ENCODE peak calls at places on chromosomes 6 and 20, in ten cellular contexts. One of them, this sample, is unnamed.

GRCh38 chr6:57261896-57262295 is 39.8 kb upstream of the RAB23 start:
- DNase-seq in lower lobe of right lung: no peak
- DNase-seq in psoas muscle: no peak
- DNase-seq in GM06990: no peak
- DNase-seq in Caco-2: no peak
- DNase-seq in mucosa of descending colon: no peak
- DNase-seq in dorsolateral prefrontal cortex: no peak
- DNase-seq in D721Med: no peak
- DNase-seq in GM20000: no peak
- DNase-seq in progenitor cell of endocrine pancreas: no peak
- DNase-seq in this sample: no peak

GRCh38 chr20:32360333-32360634 is 2.2 kb downstream of the ASXL1 start:
- DNase-seq in lower lobe of right lung: no peak
- DNase-seq in psoas muscle: no peak
- DNase-seq in GM06990: no peak
- DNase-seq in Caco-2: no peak
- DNase-seq in mucosa of descending colon: no peak
- DNase-seq in dorsolateral prefrontal cortex: no peak
- DNase-seq in D721Med: no peak
- DNase-seq in GM20000: no peak
- DNase-seq in progenitor cell of endocrine pancreas: no peak
- DNase-seq in this sample: no peak

GRCh38 chr6:10205120-10205519 is 209.8 kb downstream of the TFAP2A start:
- DNase-seq in lower lobe of right lung: no peak
- DNase-seq in psoas muscle: no peak
- DNase-seq in GM06990: no peak
- DNase-seq in Caco-2: no peak
- DNase-seq in mucosa of descending colon: no peak
- DNase-seq in dorsolateral prefrontal cortex: no peak
- DNase-seq in D721Med: no peak
- DNase-seq in GM20000: no peak
- DNase-seq in progenitor cell of endocrine pancreas: no peak
- DNase-seq in this sample: no peak

GRCh38 chr6:41489284-41489851 is 56.8 kb upstream of the FOXP4 start:
- DNase-seq in lower lobe of right lung: no peak
- DNase-seq in psoas muscle: no peak
- DNase-seq in GM06990: no peak
- DNase-seq in Caco-2: no peak
- DNase-seq in mucosa of descending colon: no peak
- DNase-seq in dorsolateral prefrontal cortex: no peak
- DNase-seq in D721Med: no peak
- DNase-seq in GM20000: no peak
- DNase-seq in progenitor cell of endocrine pancreas: no peak
- DNase-seq in this sample: no peak

GRCh38 chr6:130993292-130993765 is 69.7 kb downstream of the EPB41L2 start:
- DNase-seq in lower lobe of right lung: no peak
- DNase-seq in psoas muscle: peak; percentile 23
- DNase-seq in GM06990: no peak
- DNase-seq in Caco-2: no peak
- DNase-seq in mucosa of descending colon: peak; percentile 76
- DNase-seq in dorsolateral prefrontal cortex: no peak
- DNase-seq in D721Med: no peak
- DNase-seq in GM20000: no peak
- DNase-seq in progenitor cell of endocrine pancreas: no peak
- DNase-seq in this sample: no peak

GRCh38 chr6:85078071-85078470 is 313.7 kb upstream of the TBX18 start:
- DNase-seq in lower lobe of right lung: no peak
- DNase-seq in psoas muscle: no peak
- DNase-seq in GM06990: no peak
- DNase-seq in Caco-2: no peak
- DNase-seq in mucosa of descending colon: no peak
- DNase-seq in dorsolateral prefrontal cortex: no peak
- DNase-seq in D721Med: no peak
- DNase-seq in GM20000: no peak
- DNase-seq in progenitor cell of endocrine pancreas: no peak
- DNase-seq in this sample: no peak

GRCh38 chr6:52284131-52284459 is 447 bp downstream of the MCM3 start:
- DNase-seq in lower lobe of right lung: peak; percentile 70
- DNase-seq in psoas muscle: no peak
- DNase-seq in GM06990: no peak
- DNase-seq in Caco-2: peak; percentile 78
- DNase-seq in mucosa of descending colon: peak; percentile 74
- DNase-seq in dorsolateral prefrontal cortex: peak; percentile 52
- DNase-seq in D721Med: no peak
- DNase-seq in GM20000: peak; percentile 16
- DNase-seq in progenitor cell of endocrine pancreas: peak; percentile 37
- DNase-seq in this sample: no peak

GRCh38 chr20:36307412-36308317 is 1.5 kb downstream of the DLGAP4 start:
- DNase-seq in lower lobe of right lung: no peak
- DNase-seq in psoas muscle: no peak
- DNase-seq in GM06990: no peak
- DNase-seq in Caco-2: no peak
- DNase-seq in mucosa of descending colon: no peak
- DNase-seq in dorsolateral prefrontal cortex: no peak
- DNase-seq in D721Med: no peak
- DNase-seq in GM20000: peak; percentile 21
- DNase-seq in progenitor cell of endocrine pancreas: no peak
- DNase-seq in this sample: no peak

GRCh38 chr20:9609892-9610502 is 95.6 kb downstream of the LAMP5 start:
- DNase-seq in lower lobe of right lung: no peak
- DNase-seq in psoas muscle: no peak
- DNase-seq in GM06990: peak; percentile 18
- DNase-seq in Caco-2: peak; percentile 16
- DNase-seq in mucosa of descending colon: peak; percentile 79
- DNase-seq in dorsolateral prefrontal cortex: peak; percentile 70
- DNase-seq in D721Med: no peak
- DNase-seq in GM20000: peak; percentile 36
- DNase-seq in progenitor cell of endocrine pancreas: peak; percentile 43
- DNase-seq in this sample: no peak

GRCh38 chr6:3260296-3260695 is 1.5 kb downstream of the PSMG4 start:
- DNase-seq in lower lobe of right lung: no peak
- DNase-seq in psoas muscle: no peak
- DNase-seq in GM06990: no peak
- DNase-seq in Caco-2: no peak
- DNase-seq in mucosa of descending colon: no peak
- DNase-seq in dorsolateral prefrontal cortex: no peak
- DNase-seq in D721Med: no peak
- DNase-seq in GM20000: no peak
- DNase-seq in progenitor cell of endocrine pancreas: no peak
- DNase-seq in this sample: no peak

GRCh38 chr6:139037490-139037889 is 8.9 kb downstream of the ABRACL start:
- DNase-seq in lower lobe of right lung: no peak
- DNase-seq in psoas muscle: no peak
- DNase-seq in GM06990: no peak
- DNase-seq in Caco-2: no peak
- DNase-seq in mucosa of descending colon: no peak
- DNase-seq in dorsolateral prefrontal cortex: no peak
- DNase-seq in D721Med: no peak
- DNase-seq in GM20000: no peak
- DNase-seq in progenitor cell of endocrine pancreas: no peak
- DNase-seq in this sample: no peak

GRCh38 chr20:36094497-36094896 is 60.0 kb upstream of the EPB41L1 start:
- DNase-seq in lower lobe of right lung: no peak
- DNase-seq in psoas muscle: no peak
- DNase-seq in GM06990: no peak
- DNase-seq in Caco-2: no peak
- DNase-seq in mucosa of descending colon: no peak
- DNase-seq in dorsolateral prefrontal cortex: no peak
- DNase-seq in D721Med: no peak
- DNase-seq in GM20000: no peak
- DNase-seq in progenitor cell of endocrine pancreas: no peak
- DNase-seq in this sample: no peak

GRCh38 chr6:112903361-112903760 is 556.2 kb downstream of the RFPL4B start:
- DNase-seq in lower lobe of right lung: no peak
- DNase-seq in psoas muscle: no peak
- DNase-seq in GM06990: no peak
- DNase-seq in Caco-2: no peak
- DNase-seq in mucosa of descending colon: no peak
- DNase-seq in dorsolateral prefrontal cortex: no peak
- DNase-seq in D721Med: no peak
- DNase-seq in GM20000: no peak
- DNase-seq in progenitor cell of endocrine pancreas: no peak
- DNase-seq in this sample: no peak

GRCh38 chr6:169285165-169285564 is 31.5 kb upstream of the THBS2 start:
- DNase-seq in lower lobe of right lung: no peak
- DNase-seq in psoas muscle: no peak
- DNase-seq in GM06990: no peak
- DNase-seq in Caco-2: no peak
- DNase-seq in mucosa of descending colon: no peak
- DNase-seq in dorsolateral prefrontal cortex: no peak
- DNase-seq in D721Med: no peak
- DNase-seq in GM20000: no peak
- DNase-seq in progenitor cell of endocrine pancreas: no peak
- DNase-seq in this sample: no peak

GRCh38 chr6:166032366-166033171 is 135.1 kb downstream of the TBXT start:
- DNase-seq in lower lobe of right lung: no peak
- DNase-seq in psoas muscle: peak; percentile 60
- DNase-seq in GM06990: no peak
- DNase-seq in Caco-2: peak; percentile 7
- DNase-seq in mucosa of descending colon: peak; percentile 23
- DNase-seq in dorsolateral prefrontal cortex: no peak
- DNase-seq in D721Med: no peak
- DNase-seq in GM20000: no peak
- DNase-seq in progenitor cell of endocrine pancreas: no peak
- DNase-seq in this sample: no peak
- TF ChIP-seq CTCF in lower lobe of right lung: no peak
- TF ChIP-seq CTCF in psoas muscle: no peak
- TF ChIP-seq CTCF in GM06990: peak; percentile 20
- TF ChIP-seq CTCF in Caco-2: no peak
- TF ChIP-seq CTCF in mucosa of descending colon: no peak
- TF ChIP-seq CTCF in dorsolateral prefrontal cortex: no peak
- TF ChIP-seq CTCF in D721Med: no peak
- TF ChIP-seq CTCF in GM20000: no peak
- TF ChIP-seq CTCF in progenitor cell of endocrine pancreas: no peak
- TF ChIP-seq CTCF in this sample: peak; percentile 50

GRCh38 chr20:38242848-38243449 is 17.6 kb downstream of the KIAA1755 start:
- DNase-seq in lower lobe of right lung: no peak
- DNase-seq in psoas muscle: no peak
- DNase-seq in GM06990: no peak
- DNase-seq in Caco-2: peak; percentile 77
- DNase-seq in mucosa of descending colon: no peak
- DNase-seq in dorsolateral prefrontal cortex: no peak
- DNase-seq in D721Med: no peak
- DNase-seq in GM20000: no peak
- DNase-seq in progenitor cell of endocrine pancreas: no peak
- DNase-seq in this sample: peak; percentile 5
- TF ChIP-seq CTCF in lower lobe of right lung: peak; percentile 22
- TF ChIP-seq CTCF in psoas muscle: no peak
- TF ChIP-seq CTCF in GM06990: peak; percentile 45
- TF ChIP-seq CTCF in Caco-2: peak; percentile 70
- TF ChIP-seq CTCF in mucosa of descending colon: peak; percentile 8
- TF ChIP-seq CTCF in dorsolateral prefrontal cortex: no peak
- TF ChIP-seq CTCF in D721Med: peak; percentile 26
- TF ChIP-seq CTCF in GM20000: no peak
- TF ChIP-seq CTCF in progenitor cell of endocrine pancreas: peak; percentile 51
- TF ChIP-seq CTCF in this sample: peak; percentile 74

GRCh38 chr20:62143976-62144825 is 632 bp downstream of the SS18L1 start:
- DNase-seq in lower lobe of right lung: peak; percentile 76
- DNase-seq in psoas muscle: peak; percentile 67
- DNase-seq in GM06990: peak; percentile 69
- DNase-seq in Caco-2: peak; percentile 80
- DNase-seq in mucosa of descending colon: peak; percentile 67
- DNase-seq in dorsolateral prefrontal cortex: no peak
- DNase-seq in D721Med: peak; percentile 51
- DNase-seq in GM20000: peak; percentile 84
- DNase-seq in progenitor cell of endocrine pancreas: no peak
- DNase-seq in this sample: no peak

GRCh38 chr20:62142252-62143117 is 709 bp downstream of the PSMA7 start:
- DNase-seq in lower lobe of right lung: no peak
- DNase-seq in psoas muscle: peak; percentile 44
- DNase-seq in GM06990: peak; percentile 35
- DNase-seq in Caco-2: peak; percentile 63
- DNase-seq in mucosa of descending colon: peak; percentile 36
- DNase-seq in dorsolateral prefrontal cortex: no peak
- DNase-seq in D721Med: no peak
- DNase-seq in GM20000: no peak
- DNase-seq in progenitor cell of endocrine pancreas: no peak
- DNase-seq in this sample: no peak

GRCh38 chr20:62145688-62146018 is 2.1 kb downstream of the SS18L1 start:
- DNase-seq in lower lobe of right lung: no peak
- DNase-seq in psoas muscle: no peak
- DNase-seq in GM06990: no peak
- DNase-seq in Caco-2: no peak
- DNase-seq in mucosa of descending colon: no peak
- DNase-seq in dorsolateral prefrontal cortex: no peak
- DNase-seq in D721Med: no peak
- DNase-seq in GM20000: no peak
- DNase-seq in progenitor cell of endocrine pancreas: no peak
- DNase-seq in this sample: no peak

GRCh38 chr20:62141397-62142251 is 1.6 kb downstream of the PSMA7 start:
- DNase-seq in lower lobe of right lung: no peak
- DNase-seq in psoas muscle: no peak
- DNase-seq in GM06990: no peak
- DNase-seq in Caco-2: peak; percentile 58
- DNase-seq in mucosa of descending colon: peak; percentile 39
- DNase-seq in dorsolateral prefrontal cortex: no peak
- DNase-seq in D721Med: no peak
- DNase-seq in GM20000: no peak
- DNase-seq in progenitor cell of endocrine pancreas: no peak
- DNase-seq in this sample: no peak

GRCh38 chr20:62143118-62143975 is at the start of the genes PSMA7 and SS18L1:
- DNase-seq in lower lobe of right lung: peak; percentile 92
- DNase-seq in psoas muscle: peak; percentile 91
- DNase-seq in GM06990: peak; percentile 93
- DNase-seq in Caco-2: peak; percentile 98
- DNase-seq in mucosa of descending colon: peak; percentile 85
- DNase-seq in dorsolateral prefrontal cortex: peak; percentile 66
- DNase-seq in D721Med: peak; percentile 82
- DNase-seq in GM20000: peak; percentile 98
- DNase-seq in progenitor cell of endocrine pancreas: peak; percentile 78
- DNase-seq in this sample: peak; percentile 92
- TF ChIP-seq CTCF in lower lobe of right lung: no peak
- TF ChIP-seq CTCF in psoas muscle: no peak
- TF ChIP-seq CTCF in GM06990: no peak
- TF ChIP-seq CTCF in Caco-2: no peak
- TF ChIP-seq CTCF in mucosa of descending colon: no peak
- TF ChIP-seq CTCF in dorsolateral prefrontal cortex: peak; percentile 29
- TF ChIP-seq CTCF in D721Med: no peak
- TF ChIP-seq CTCF in GM20000: no peak
- TF ChIP-seq CTCF in progenitor cell of endocrine pancreas: no peak
- TF ChIP-seq CTCF in this sample: no peak

GRCh38 chr6:70180183-70180903 is 122.5 kb downstream of the COL9A1 start:
- DNase-seq in lower lobe of right lung: no peak
- DNase-seq in psoas muscle: no peak
- DNase-seq in GM06990: no peak
- DNase-seq in Caco-2: no peak
- DNase-seq in mucosa of descending colon: no peak
- DNase-seq in dorsolateral prefrontal cortex: no peak
- DNase-seq in D721Med: no peak
- DNase-seq in GM20000: no peak
- DNase-seq in progenitor cell of endocrine pancreas: no peak
- DNase-seq in this sample: no peak

GRCh38 chr6:70184723-70185122 is 118.2 kb downstream of the COL9A1 start:
- DNase-seq in lower lobe of right lung: no peak
- DNase-seq in psoas muscle: no peak
- DNase-seq in GM06990: no peak
- DNase-seq in Caco-2: no peak
- DNase-seq in mucosa of descending colon: no peak
- DNase-seq in dorsolateral prefrontal cortex: no peak
- DNase-seq in D721Med: no peak
- DNase-seq in GM20000: no peak
- DNase-seq in progenitor cell of endocrine pancreas: no peak
- DNase-seq in this sample: no peak

GRCh38 chr6:70180904-70181599 is 121.8 kb downstream of the COL9A1 start:
- DNase-seq in lower lobe of right lung: no peak
- DNase-seq in psoas muscle: no peak
- DNase-seq in GM06990: peak; percentile 8
- DNase-seq in Caco-2: no peak
- DNase-seq in mucosa of descending colon: no peak
- DNase-seq in dorsolateral prefrontal cortex: no peak
- DNase-seq in D721Med: no peak
- DNase-seq in GM20000: no peak
- DNase-seq in progenitor cell of endocrine pancreas: no peak
- DNase-seq in this sample: no peak

GRCh38 chr6:70183512-70183911 is 119.4 kb downstream of the COL9A1 start:
- DNase-seq in lower lobe of right lung: no peak
- DNase-seq in psoas muscle: no peak
- DNase-seq in GM06990: no peak
- DNase-seq in Caco-2: no peak
- DNase-seq in mucosa of descending colon: no peak
- DNase-seq in dorsolateral prefrontal cortex: no peak
- DNase-seq in D721Med: no peak
- DNase-seq in GM20000: no peak
- DNase-seq in progenitor cell of endocrine pancreas: no peak
- DNase-seq in this sample: no peak
- TF ChIP-seq CTCF in lower lobe of right lung: no peak
- TF ChIP-seq CTCF in psoas muscle: no peak
- TF ChIP-seq CTCF in GM06990: no peak
- TF ChIP-seq CTCF in Caco-2: no peak
- TF ChIP-seq CTCF in mucosa of descending colon: no peak
- TF ChIP-seq CTCF in dorsolateral prefrontal cortex: no peak
- TF ChIP-seq CTCF in D721Med: no peak
- TF ChIP-seq CTCF in GM20000: no peak
- TF ChIP-seq CTCF in progenitor cell of endocrine pancreas: no peak
- TF ChIP-seq CTCF in this sample: no peak

This sample was measured in chondrocyte.